ENCODE peak calls at places on chromosomes 11 and 22, in four cellular contexts. A is NCI-H748 treated with DMSO at 0.1 percent for 48 hours, S is fibroblast of mammary gland, H is neural crest cell. F is an unnamed sample.

GRCh38 chr11:119087747-119088241 is 3.1 kb downstream of the HMBS start:
- DNase-seq in S (no peak), A (no peak), H (no peak), F (no peak)

GRCh38 chr11:57294225-57295131 is 30.3 kb downstream of the TNKS1BP1 start:
- DNase-seq in A (no peak), H (no peak), S (peak; percentile 59), F (no peak)

GRCh38 chr22:28369849-28370248 is 309.8 kb downstream of the TTC28 start:
- DNase-seq in S (no peak), A (no peak), H (no peak), F (no peak)

GRCh38 chr11:64916040-64916847 is 765 bp downstream of the ATG2A start:
- DNase-seq in H (no peak), S (peak; percentile 74), A (no peak), F (peak; percentile 40)

GRCh38 chr22:42553475-42554361 is at the start of gene SERHL2:
- DNase-seq in S (peak; percentile 71), H (peak; percentile 94), A (peak; percentile 46), F (peak; percentile 54)

GRCh38 chr22:22753526-22754267 is 109.3 kb downstream of the GGTLC2 start:
- DNase-seq in H (peak; percentile 59), A (peak; percentile 25), S (peak; percentile 67), F (peak; percentile 80)

GRCh38 chr11:74380746-74381439 is 17.3 kb downstream of the PGM2L1 start:
- DNase-seq in A (peak; percentile 82), H (no peak), S (no peak), F (peak; percentile 53)

GRCh38 chr11:65334696-65335295 is 1.1 kb downstream of the DPF2 start:
- DNase-seq in H (no peak), A (no peak), S (no peak), F (no peak)

GRCh38 chr11:69907611-69908010 is 88.4 kb upstream of the FGF3 start:
- DNase-seq in H (no peak), A (no peak), S (no peak), F (no peak)

GRCh38 chr11:65547446-65548125 is 10.6 kb downstream of the LTBP3 start:
- DNase-seq in H (no peak), S (no peak), A (no peak), F (no peak)

GRCh38 chr22:49746065-49746464 is 81.6 kb downstream of the BRD1 start:
- DNase-seq in A (no peak), S (no peak), H (no peak), F (no peak)

GRCh38 chr11:126990716-126991480 is 9.7 kb downstream of the KIRREL3 start:
- DNase-seq in H (no peak), A (no peak), S (no peak), F (no peak)

GRCh38 chr11:122099345-122100045 is 16.5 kb downstream of the BLID start:
- DNase-seq in A (no peak), H (no peak), S (peak; percentile 75), F (no peak)

GRCh38 chr22:22462813-22463567 is 45.6 kb downstream of the ZNF280B start:
- DNase-seq in H (no peak), A (no peak), S (peak; percentile 14), F (peak; percentile 59)

GRCh38 chr22:50641696-50642607 is 14.0 kb upstream of the ARSA start:
- DNase-seq in H (peak; percentile 65), S (peak; percentile 29), A (no peak), F (peak; percentile 44)

GRCh38 chr11:70005107-70005818 is 72.9 kb upstream of the ANO1 start:
- DNase-seq in H (no peak), A (no peak), S (peak; percentile 6), F (no peak)